ENCODE peak calls at places on chromosomes 5 and 9, in four cellular contexts. W, M, G and Q are unnamed samples.

GRCh38 chr5:168471785-168472184 is 14.5 kb upstream of the RARS1 start:
- DNase-seq in G (no peak), M (no peak), W (no peak), Q (no peak)

GRCh38 chr9:131045300-131046092 is 36.5 kb downstream of the LAMC3 start:
- DNase-seq in M (no peak), W (no peak), G (no peak), Q (no peak)

GRCh38 chr5:75566710-75567309 is 44.4 kb upstream of the ANKDD1B start:
- DNase-seq in W (peak; percentile 36), M (peak; percentile 9), G (no peak), Q (peak; percentile 9)

GRCh38 chr9:22537721-22538120 is 91.1 kb downstream of the DMRTA1 start:
- DNase-seq in M (no peak), G (no peak), W (no peak), Q (no peak)

GRCh38 chr9:13967493-13967892 is 346.4 kb downstream of the NFIB start:
- DNase-seq in W (no peak), M (no peak), G (no peak), Q (no peak)

GRCh38 chr9:124449381-124450151 is 685 bp upstream of the ADGRD2 start:
- DNase-seq in G (no peak), W (no peak), M (no peak), Q (no peak)

GRCh38 chr9:116234091-116234490 is 80.5 kb downstream of the PAPPA start:
- DNase-seq in M (no peak), G (no peak), W (no peak), Q (no peak)

GRCh38 chr5:141681295-141681694 is 735 bp downstream of the ARAP3 start:
- DNase-seq in W (no peak), G (no peak), M (no peak), Q (no peak)

GRCh38 chr5:56601641-56602071 is 213.7 kb upstream of the MAP3K1 start:
- DNase-seq in W (no peak), G (no peak), M (no peak), Q (no peak)

GRCh38 chr9:106528158-106528557 is 334.8 kb upstream of the ZNF462 start:
- DNase-seq in W (no peak), M (no peak), G (no peak), Q (no peak)

GRCh38 chr5:141478321-141478945 is 2.7 kb downstream of the PCDHGC3 start:
- DNase-seq in M (no peak), W (no peak), G (peak; percentile 88), Q (no peak)

GRCh38 chr9:125906144-125906543 is 159.0 kb downstream of the PBX3 start:
- DNase-seq in G (no peak), M (no peak), W (no peak), Q (no peak)

GRCh38 chr5:1186351-1187233 is 14.8 kb upstream of the SLC6A19 start:
- DNase-seq in M (no peak), W (peak; percentile 75), G (no peak), Q (no peak)

GRCh38 chr9:15070716-15071115 is 160.5 kb upstream of the FREM1 start:
- DNase-seq in W (no peak), G (no peak), M (no peak), Q (no peak)

GRCh38 chr5:149456597-149457392 is 77.7 kb upstream of the IL17B start:
- DNase-seq in G (no peak), W (no peak), M (no peak), Q (no peak)

GRCh38 chr5:6118691-6119090 is 259.7 kb downstream of the MED10 start:
- DNase-seq in M (no peak), G (no peak), W (no peak), Q (no peak)

DNA sequence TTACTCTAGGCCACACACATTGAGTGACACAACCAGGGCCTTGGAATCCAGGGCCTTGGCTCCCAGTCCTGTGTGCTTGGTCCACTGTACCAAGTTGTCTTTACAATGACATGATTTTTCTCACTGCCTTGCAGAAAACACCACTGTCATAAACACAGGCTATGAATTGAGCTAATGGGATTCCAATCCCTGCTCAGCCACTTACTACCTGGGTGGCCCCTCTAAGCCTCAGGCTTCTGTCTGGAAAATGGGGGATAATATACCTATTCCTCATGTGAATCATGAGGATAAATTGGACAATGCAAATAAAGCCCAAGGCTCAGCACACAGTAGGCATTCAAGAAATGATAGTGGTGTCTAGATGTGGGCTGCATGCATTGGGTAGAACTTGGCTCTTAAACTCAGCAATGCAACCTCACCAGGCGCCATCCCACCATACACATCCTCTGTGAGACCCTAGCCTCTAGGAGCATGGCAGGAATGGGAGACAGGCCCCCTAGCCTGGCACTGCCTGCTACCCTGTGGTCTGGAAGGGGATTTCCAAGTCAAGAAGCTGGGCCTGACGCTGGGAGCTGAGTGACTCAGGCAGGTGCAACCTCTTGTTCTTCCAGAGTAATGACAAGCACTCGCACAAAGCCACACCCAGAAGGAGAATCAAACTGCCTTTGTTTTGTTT is 2.3 kb upstream of the TNIP1 start:
- DNase-seq in M (no peak), G (no peak), W (no peak), Q (no peak)
- TF ChIP-seq TAF1 in M (no peak), G (no peak), W (no peak), Q (no peak)

GRCh38 chr9:111352545-111352944 is 22.5 kb upstream of the OR2K2 start:
- DNase-seq in G (no peak), W (peak; percentile 43), M (no peak), Q (no peak)

GRCh38 chr9:111348821-111349271 is 18.8 kb upstream of the OR2K2 start:
- DNase-seq in M (no peak), G (no peak), W (peak; percentile 94), Q (no peak)

GRCh38 chr9:111350556-111350955 is 20.5 kb upstream of the OR2K2 start:
- DNase-seq in M (no peak), W (no peak), G (no peak), Q (no peak)

GRCh38 chr9:111349766-111350165 is 19.7 kb upstream of the OR2K2 start:
- DNase-seq in G (no peak), M (no peak), W (peak; percentile 89), Q (no peak)
- TF ChIP-seq POLR2AphosphoS5 in G (no peak), M (no peak), W (no peak), Q (no peak)

DNA sequence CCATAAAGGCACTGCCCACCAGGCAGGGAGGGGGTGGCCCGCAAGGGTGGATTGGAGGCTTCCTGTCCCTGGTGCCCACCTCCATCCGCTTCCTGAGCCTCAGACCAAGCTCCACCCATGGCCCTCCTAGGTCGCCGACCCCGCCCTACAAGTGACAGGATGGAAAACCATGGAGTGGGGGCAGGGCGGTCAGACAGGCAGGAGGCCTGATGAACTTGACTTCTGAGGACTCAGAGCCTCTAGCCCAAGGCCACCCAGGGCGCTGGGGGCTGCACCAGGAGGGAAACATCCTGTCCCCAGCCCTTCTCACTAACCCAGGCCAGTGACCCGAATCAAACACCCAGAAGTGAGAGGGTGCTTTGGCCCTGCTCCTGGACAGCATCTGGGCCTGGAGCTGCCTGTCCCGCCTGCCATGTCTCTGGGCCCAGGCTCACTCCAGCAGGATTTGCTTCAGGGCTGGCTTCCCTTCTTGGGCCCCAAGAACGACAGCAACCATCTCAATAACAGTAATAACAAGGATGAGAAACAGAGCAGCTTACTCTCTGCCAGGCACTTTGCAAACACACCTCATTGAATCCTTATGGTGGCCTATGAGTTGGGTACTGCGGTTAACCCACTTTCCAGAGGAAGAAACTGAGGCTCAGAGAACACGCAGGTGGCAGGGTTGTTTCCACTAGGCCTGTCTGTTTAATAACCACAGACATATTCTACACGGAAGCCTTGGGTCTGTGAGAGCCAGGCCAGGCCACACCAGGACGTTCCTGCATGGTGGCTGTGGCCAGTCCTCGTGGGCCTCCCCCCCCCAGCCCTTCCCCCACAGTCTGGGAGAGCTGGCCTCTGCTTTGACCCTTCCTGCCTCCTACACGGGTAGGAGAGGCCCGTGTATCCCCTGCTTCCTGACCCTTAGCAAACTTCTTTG is 4.4 kb upstream of the ST6GALNAC6 start:
- DNase-seq in G (peak; percentile 80), M (no peak), W (peak; percentile 87), Q (peak; percentile 42)
- TF ChIP-seq POLR2A in G (no peak), M (no peak), W (peak; percentile 32), Q (peak; percentile 24)

GRCh38 chr5:16493261-16493660 is 27.7 kb upstream of the ZNF622 start:
- DNase-seq in G (no peak), W (no peak), M (no peak), Q (no peak)
- TF ChIP-seq TAF1 in G (no peak), W (no peak), M (no peak), Q (no peak)

GRCh38 chr9:83964973-83965349 is 15.1 kb downstream of the HNRNPK start:
- DNase-seq in M (no peak), G (no peak), W (no peak), Q (no peak)
- TF ChIP-seq POLR2AphosphoS5 in M (peak; percentile 90), G (no peak), W (peak; percentile 28), Q (no peak)

DNA sequence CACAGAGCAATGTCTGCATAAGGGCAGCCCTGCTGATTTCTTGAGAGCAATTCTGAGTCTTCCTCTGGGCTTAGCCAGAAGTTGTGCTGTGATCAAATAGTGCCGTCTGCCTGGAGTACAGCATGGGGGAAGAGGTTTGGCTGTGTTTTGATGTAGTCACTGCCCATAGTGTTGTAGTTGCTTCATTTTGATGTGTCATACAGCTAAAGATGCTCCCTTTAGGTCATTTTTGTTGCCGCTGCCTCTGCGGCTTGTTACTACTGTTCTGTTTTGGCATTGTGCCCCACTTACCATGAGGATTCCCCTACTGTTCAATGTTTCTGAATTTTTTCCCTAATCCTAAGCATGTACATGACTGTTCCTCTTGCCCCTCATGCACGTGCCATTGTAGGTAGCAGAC is 23.0 kb downstream of the SLC36A1 start:
- DNase-seq in G (no peak), W (no peak), M (no peak), Q (no peak)
- TF ChIP-seq POLR2A in G (no peak), W (no peak), M (no peak), Q (no peak)

GRCh38 chr5:124544366-124545055 is 201.9 kb downstream of the ZNF608 start:
- DNase-seq in G (no peak), M (no peak), W (peak; percentile 39), Q (no peak)

GRCh38 chr5:124546643-124547042 is 199.8 kb downstream of the ZNF608 start:
- DNase-seq in G (peak; percentile 53), M (no peak), W (no peak), Q (no peak)
- TF ChIP-seq TAF1 in G (no peak), M (no peak), W (no peak), Q (no peak)

DNA sequence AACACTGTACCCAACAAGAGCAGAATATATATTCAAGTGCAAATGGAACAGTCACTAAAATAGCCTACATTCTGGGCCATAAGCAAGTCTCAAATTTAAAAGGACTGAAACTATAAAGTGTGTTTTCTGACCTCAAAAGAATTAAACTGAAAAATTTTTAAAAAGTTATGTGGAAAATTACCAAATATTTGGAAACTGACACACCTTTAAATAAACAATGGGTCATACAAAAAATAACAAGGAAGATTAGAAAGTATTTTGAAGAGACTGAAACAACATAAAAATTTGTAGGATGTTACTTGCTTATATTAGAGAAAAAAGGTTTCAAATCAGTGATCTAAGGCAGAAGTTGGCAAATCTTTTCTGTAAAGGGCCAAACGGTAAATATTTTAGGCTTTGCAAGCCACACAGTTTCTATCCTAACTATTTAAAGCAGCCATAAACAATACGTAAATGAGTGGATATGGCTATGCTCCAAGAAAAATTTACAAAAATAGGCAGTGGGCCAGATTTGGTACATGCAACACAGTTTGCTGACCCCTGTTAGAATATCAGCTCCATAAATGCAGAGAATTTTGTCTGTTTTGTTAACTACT is 81.3 kb downstream of the OXCT1 start:
- DNase-seq in G (no peak), W (no peak), M (no peak), Q (no peak)
- TF ChIP-seq POLR2AphosphoS5 in G (no peak), W (no peak), M (no peak), Q (no peak)

GRCh38 chr9:89361031-89361430 is 42.7 kb downstream of the SECISBP2 start:
- DNase-seq in G (no peak), M (no peak), W (no peak), Q (no peak)
- TF ChIP-seq POLR2A in G (no peak), M (no peak), W (no peak), Q (no peak)